ENCODE peak calls at places on chromosomes 12 and 14, in six cellular contexts. M is GM04504, V is HEK293T, U is germinal center, S is dorsolateral prefrontal cortex, L is heart left ventricle. O is an unnamed sample.

GRCh38 chr12:120388711-120389431 is 19.9 kb upstream of the MSI1 start:
- DNase-seq in M (no peak), V (no peak), U (no peak), S (no peak), L (no peak), O (no peak)

GRCh38 chr14:51079489-51079888 is 15.4 kb downstream of the TRIM9 start:
- DNase-seq in M (no peak), V (no peak), U (no peak), S (no peak), L (no peak), O (no peak)

GRCh38 chr14:69006346-69006745 is 27.2 kb upstream of the ACTN1 start:
- DNase-seq in M (no peak), V (no peak), U (no peak), S (no peak), L (no peak), O (no peak)

GRCh38 chr14:105060751-105061427 is 4.3 kb downstream of the GPR132 start:
- DNase-seq in M (no peak), V (no peak), U (peak; percentile 69), S (no peak), L (peak; percentile 59), O (no peak)

GRCh38 chr12:103705927-103706326 is 118.9 kb downstream of the STAB2 start:
- DNase-seq in M (no peak), V (peak; percentile 17), U (no peak), S (no peak), L (no peak), O (no peak)

GRCh38 chr12:112750971-112751370 is 40.6 kb upstream of the RPH3A start:
- DNase-seq in M (no peak), V (no peak), U (no peak), S (no peak), L (no peak), O (no peak)

GRCh38 chr12:5912437-5913334 is 32.4 kb downstream of the ANO2 start:
- DNase-seq in M (no peak), V (peak; percentile 50), U (no peak), S (no peak), L (no peak), O (no peak)

GRCh38 chr14:91284791-91285548 is 40.5 kb upstream of the GPR68 start:
- DNase-seq in M (peak; percentile 68), V (peak; percentile 78), U (peak; percentile 35), S (no peak), L (no peak), O (no peak)

GRCh38 chr12:70427611-70428010 is 61.5 kb downstream of the KCNMB4 start:
- DNase-seq in M (no peak), V (no peak), U (no peak), S (no peak), L (no peak), O (no peak)

GRCh38 chr14:100237735-100238418 is 1.1 kb upstream of the YY1 start:
- DNase-seq in M (no peak), V (peak; percentile 61), U (no peak), S (peak; percentile 23), L (peak; percentile 56), O (no peak)

GRCh38 chr14:79971330-79971729 is 240.0 kb downstream of the DIO2 start:
- DNase-seq in M (peak; percentile 67), V (no peak), U (no peak), S (no peak), L (no peak), O (peak; percentile 15)

GRCh38 chr14:106094654-106095189 is 568.3 kb downstream of the TMEM121 start:
- DNase-seq in M (no peak), V (peak; percentile 8), U (peak; percentile 40), S (no peak), L (no peak), O (no peak)

GRCh38 chr12:81835783-81836182 is 76.6 kb upstream of the PPFIA2 start:
- DNase-seq in M (no peak), V (no peak), U (no peak), S (no peak), L (no peak), O (no peak)

GRCh38 chr12:15620726-15621125 is 168.5 kb downstream of the EPS8 start:
- DNase-seq in M (no peak), V (no peak), U (no peak), S (no peak), L (no peak), O (no peak)

GRCh38 chr14:64718762-64719161 is 14.5 kb downstream of the PLEKHG3 start:
- DNase-seq in M (no peak), V (no peak), U (no peak), S (no peak), L (peak; percentile 24), O (no peak)

GRCh38 chr12:61860439-61860838 is 399.8 kb upstream of the USP15 start:
- DNase-seq in M (no peak), V (no peak), U (no peak), S (no peak), L (no peak), O (no peak)

GRCh38 chr14:90831821-90832220 is 15.6 kb upstream of the TTC7B start:
- DNase-seq in M (no peak), V (no peak), U (no peak), S (no peak), L (no peak), O (no peak)

GRCh38 chr12:123936471-123936870 is 36.2 kb downstream of the CCDC92 start:
- DNase-seq in M (no peak), V (no peak), U (no peak), S (no peak), L (no peak), O (no peak)

GRCh38 chr14:103377522-103378041 is 7.6 kb upstream of the MARK3 start:
- DNase-seq in M (no peak), V (no peak), U (no peak), S (no peak), L (no peak), O (no peak)

GRCh38 chr12:6267007-6267721 is 43.3 kb upstream of the PLEKHG6 start:
- DNase-seq in M (no peak), V (no peak), U (no peak), S (no peak), L (no peak), O (no peak)

GRCh38 chr14:101335061-101335661 is 226.1 kb upstream of the DIO3 start:
- DNase-seq in M (no peak), V (no peak), U (no peak), S (no peak), L (no peak), O (no peak)

GRCh38 chr14:104135121-104135903 is 3.1 kb upstream of the KIF26A start:
- DNase-seq in M (no peak), V (peak; percentile 57), U (peak; percentile 40), S (no peak), L (peak; percentile 52), O (no peak)

GRCh38 chr14:58731465-58732330 is 93.9 kb downstream of the DACT1 start:
- DNase-seq in M (peak; percentile 98), V (no peak), U (no peak), S (no peak), L (no peak), O (peak; percentile 93)

GRCh38 chr14:87901196-87901595 is 91.8 kb downstream of the GALC start:
- DNase-seq in M (no peak), V (no peak), U (no peak), S (no peak), L (no peak), O (no peak)

GRCh38 chr12:122848471-122849351 is 13.5 kb downstream of the HIP1R start:
- DNase-seq in M (no peak), V (no peak), U (no peak), S (peak; percentile 20), L (no peak), O (no peak)

GRCh38 chr12:3458041-3458440 is 33.0 kb upstream of the PRMT8 start:
- DNase-seq in M (no peak), V (no peak), U (no peak), S (no peak), L (no peak), O (no peak)

GRCh38 chr14:95320076-95320895 is 578 bp upstream of the CLMN start:
- DNase-seq in M (no peak), V (no peak), U (no peak), S (no peak), L (no peak), O (no peak)

GRCh38 chr12:16668198-16668597 is 62.2 kb upstream of the LMO3 start:
- DNase-seq in M (no peak), V (no peak), U (no peak), S (no peak), L (no peak), O (no peak)

GRCh38 chr12:53752192-53752601 is 418 bp upstream of the CISTR start:
- DNase-seq in M (no peak), V (no peak), U (no peak), S (no peak), L (no peak), O (no peak)

GRCh38 chr14:99122521-99123125 is 149.4 kb downstream of the BCL11B start:
- DNase-seq in M (no peak), V (peak; percentile 62), U (no peak), S (no peak), L (no peak), O (no peak)

O was measured in AG04450.